ENCODE peak calls at places on chromosomes 5 and 9, in ten cellular contexts. Q is brain microvascular endothelial cell; O is hypothalamus; N is stimulated activated CD4-positive, alpha-beta T cell treated with anti-CD3 and anti-CD28 coated beads, Interleukin-1b, Interleukin-23, amount 100 ng/mL, for 24 hours; E is dorsolateral prefrontal cortex; K is amniotic stem cell; F is activated T-cell treated with anti-CD3 and anti-CD28 coated beads for 48 hours; V is left cardiac atrium; H is naive thymus-derived CD4-positive, alpha-beta T cell; T is iris pigment epithelial cell. L is an unnamed sample.
A peak's percentile ranks its signal among the peaks of the same experiment; 100 is the strongest.

GRCh38 chr5:1732238-1732880 is 67.3 kb downstream of the MRPL36 start:
- DNase-seq in T (no peak), O (no peak), K (no peak), V (no peak), N (no peak), Q (no peak), E (peak; percentile 5), F (no peak), H (no peak), L (no peak)

GRCh38 chr9:95516221-95516735 is 493 bp downstream of the PTCH1 start:
- DNase-seq in H (no peak), F (no peak), Q (no peak), O (peak; percentile 45), V (no peak), T (no peak), E (no peak), K (no peak), N (no peak), L (no peak)

GRCh38 chr9:28678097-28678496 is 1104.8 kb upstream of the C9orf72 start:
- DNase-seq in O (no peak), V (no peak), K (no peak), H (no peak), T (no peak), Q (no peak), F (no peak), E (no peak), N (no peak), L (no peak)

GRCh38 chr5:41935544-41935943 is 10.5 kb downstream of the FBXO4 start:
- DNase-seq in N (no peak), T (no peak), O (no peak), E (no peak), V (no peak), F (no peak), K (no peak), H (no peak), Q (no peak), L (no peak)

GRCh38 chr9:114392749-114393112 is 4.9 kb upstream of the AKNA start:
- DNase-seq in N (no peak), Q (no peak), K (no peak), E (no peak), H (no peak), V (no peak), O (no peak), T (no peak), F (no peak), L (peak; percentile 73)

GRCh38 chr5:151298465-151298864 is 5.1 kb downstream of the SLC36A3 start:
- DNase-seq in F (no peak), N (no peak), H (no peak), V (no peak), K (no peak), Q (no peak), E (no peak), T (peak; percentile 9), O (no peak), L (no peak)

GRCh38 chr5:126124706-126125345 is 298.4 kb upstream of the GRAMD2B start:
- DNase-seq in K (peak; percentile 39), Q (peak; percentile 42), N (no peak), H (no peak), F (no peak), E (no peak), T (peak; percentile 45), O (no peak), V (no peak), L (no peak)

GRCh38 chr5:65305913-65306312 is 175.8 kb downstream of the ADAMTS6 start:
- DNase-seq in V (no peak), O (no peak), F (no peak), Q (peak; percentile 56), T (peak; percentile 79), H (no peak), N (no peak), K (no peak), E (no peak), L (no peak)

GRCh38 chr5:60340965-60341471 is 358.9 kb downstream of the DEPDC1B start:
- DNase-seq in F (no peak), O (no peak), E (no peak), V (no peak), H (no peak), T (peak; percentile 9), K (no peak), N (no peak), Q (no peak), L (no peak)

GRCh38 chr5:32170303-32171170 is 3.6 kb downstream of the GOLPH3 start:
- DNase-seq in F (no peak), V (no peak), N (no peak), T (peak; percentile 71), Q (peak; percentile 51), H (no peak), E (no peak), O (no peak), K (peak; percentile 75), L (no peak)

GRCh38 chr9:82588801-82589200 is 474.1 kb downstream of the RASEF start:
- DNase-seq in T (no peak), E (no peak), V (no peak), H (no peak), K (no peak), Q (no peak), O (no peak), N (no peak), F (no peak), L (no peak)

GRCh38 chr5:113493446-113493845 is 5.2 kb upstream of the MCC start:
- DNase-seq in N (no peak), H (no peak), V (no peak), O (no peak), E (no peak), F (no peak), T (no peak), Q (no peak), K (no peak), L (no peak)

GRCh38 chr5:52560366-52560765 is 227.3 kb upstream of the ITGA1 start:
- DNase-seq in Q (no peak), K (no peak), O (no peak), H (no peak), E (no peak), F (no peak), T (peak; percentile 4), N (no peak), V (no peak), L (peak; percentile 18)

GRCh38 chr9:113454914-113455761 is 8.4 kb upstream of the RGS3 start:
- DNase-seq in N (no peak), O (no peak), F (no peak), H (no peak), V (peak; percentile 74), K (peak; percentile 83), T (peak; percentile 94), Q (peak; percentile 89), E (no peak), L (no peak)

GRCh38 chr9:135048046-135048757 is 39.3 kb upstream of the OLFM1 start:
- DNase-seq in Q (no peak), H (no peak), E (peak; percentile 4), T (no peak), K (no peak), V (no peak), O (no peak), F (no peak), N (no peak), L (no peak)

GRCh38 chr5:57698785-57699184 is 216.2 kb upstream of the ACTBL2 start:
- DNase-seq in N (no peak), K (no peak), T (no peak), H (no peak), Q (no peak), F (no peak), V (no peak), O (no peak), E (no peak), L (no peak)

GRCh38 chr9:35907732-35908483 is 1.4 kb upstream of the SPAAR start:
- DNase-seq in N (no peak), O (no peak), V (peak; percentile 85), F (no peak), H (no peak), E (no peak), Q (peak; percentile 65), K (peak; percentile 33), T (peak; percentile 59), L (no peak)

GRCh38 chr5:56350595-56351170 is 117.6 kb upstream of the ANKRD55 start:
- DNase-seq in E (no peak), H (no peak), T (peak; percentile 81), K (peak; percentile 65), V (peak; percentile 84), O (no peak), Q (peak; percentile 78), F (no peak), N (no peak), L (no peak)

GRCh38 chr9:123746765-123747164 is 183.2 kb downstream of the DENND1A start:
- DNase-seq in N (no peak), Q (no peak), T (no peak), V (no peak), K (no peak), F (no peak), O (no peak), E (no peak), H (no peak), L (no peak)

GRCh38 chr5:179226696-179227095 is 118.6 kb downstream of the ADAMTS2 start:
- DNase-seq in E (no peak), V (peak; percentile 5), Q (no peak), H (no peak), N (no peak), T (no peak), F (no peak), O (no peak), K (no peak), L (no peak)

GRCh38 chr5:158840193-158840592 is 259.5 kb downstream of the EBF1 start:
- DNase-seq in V (no peak), F (no peak), E (no peak), Q (no peak), H (no peak), N (no peak), O (no peak), K (no peak), T (no peak), L (no peak)

GRCh38 chr5:122076023-122076422 is 2.0 kb downstream of the LOX start:
- DNase-seq in E (no peak), Q (no peak), V (no peak), H (no peak), F (no peak), O (no peak), K (no peak), N (no peak), T (peak; percentile 55), L (no peak)

GRCh38 chr5:43010956-43011355 is 29.2 kb downstream of the ANXA2R start:
- DNase-seq in K (no peak), E (no peak), H (no peak), Q (no peak), V (no peak), N (no peak), O (no peak), F (no peak), T (no peak), L (no peak)

GRCh38 chr5:177095088-177095669 is 8.5 kb downstream of the FGFR4 start:
- DNase-seq in E (no peak), K (no peak), T (no peak), V (no peak), O (no peak), F (no peak), N (no peak), H (no peak), Q (no peak), L (no peak)

GRCh38 chr5:177310757-177311173 is 933 bp downstream of the MXD3 start:
- DNase-seq in E (no peak), N (no peak), T (no peak), Q (no peak), F (no peak), V (no peak), K (no peak), H (no peak), O (no peak), L (peak; percentile 95)

GRCh38 chr5:76641514-76642120 is 18.4 kb upstream of the F2RL2 start:
- DNase-seq in E (peak; percentile 36), H (peak; percentile 54), N (peak; percentile 34), T (peak; percentile 83), V (peak; percentile 56), F (peak; percentile 51), K (peak; percentile 70), Q (peak; percentile 85), O (no peak), L (peak; percentile 75)

GRCh38 chr5:172897691-172898512 is 61.3 kb upstream of the RPL26L1 start:
- DNase-seq in O (no peak), Q (peak; percentile 99), H (no peak), T (peak; percentile 97), F (no peak), E (no peak), K (peak; percentile 81), V (no peak), N (no peak), L (no peak)

GRCh38 chr5:103340717-103341397 is 82.3 kb downstream of the MACIR start:
- DNase-seq in F (no peak), N (no peak), H (no peak), V (no peak), O (no peak), K (no peak), T (peak; percentile 77), Q (peak; percentile 68), E (no peak), L (no peak)

L was measured in NAMALWA.